ENCODE peak calls at places on chromosome 7, in nine cellular contexts. B is mucosa of descending colon; R is cardiac septum; P is activated CD4-positive, alpha-beta T cell treated with anti-CD3 and anti-CD28 coated beads, Interleukin-2, amount 50 U/mL, for 24 hours; X is stimulated activated CD4-positive, alpha-beta T cell treated with anti-CD3 and anti-CD28 coated beads, Interleukin-1b, Interleukin-23, amount 100 ng/mL, for 1 hour; Q is left lung; V is effector CD4-positive, alpha-beta T cell; M is IMR-90; K is activated CD8-positive, alpha-beta T cell treated with anti-CD3 and anti-CD28 coated beads for 36 hours. N is an unnamed sample.

GRCh38 chr7:131355917-131356777 is 28.5 kb downstream of the MKLN1 start:
- DNase-seq in B (no peak), R (no peak), P (no peak), X (no peak), Q (no peak), V (no peak), M (no peak), K (no peak), N (no peak)

GRCh38 chr7:37987732-37988131 is 67.3 kb downstream of the EPDR1 start:
- DNase-seq in B (no peak), R (no peak), P (no peak), X (no peak), Q (no peak), V (no peak), M (no peak), K (no peak), N (no peak)

GRCh38 chr7:6618621-6619020 is 3.2 kb downstream of the ZNF853 start:
- DNase-seq in B (no peak), R (no peak), P (no peak), X (no peak), Q (no peak), V (no peak), M (peak), K (no peak), N (no peak)

GRCh38 chr7:93203496-93203895 is 22.8 kb downstream of the HEPACAM2 start:
- DNase-seq in B (no peak), R (no peak), P (no peak), X (no peak), Q (no peak), V (no peak), M (no peak), K (no peak), N (no peak)

GRCh38 chr7:149865437-149865836 is 8.3 kb upstream of the ATP6V0E2 start:
- DNase-seq in B (no peak), R (no peak), P (no peak), X (no peak), Q (no peak), V (peak), M (peak), K (peak), N (no peak)

GRCh38 chr7:14195896-14196295 is 206.4 kb upstream of the ETV1 start:
- DNase-seq in B (no peak), R (no peak), P (no peak), X (no peak), Q (no peak), V (no peak), M (no peak), K (no peak), N (no peak)

GRCh38 chr7:15015545-15016314 is 113.2 kb upstream of the DGKB start:
- DNase-seq in B (no peak), R (no peak), P (no peak), X (no peak), Q (no peak), V (no peak), M (peak), K (no peak), N (peak)

GRCh38 chr7:71793251-71793650 is 618.9 kb downstream of the CALN1 start:
- DNase-seq in B (no peak), R (no peak), P (no peak), X (no peak), Q (no peak), V (no peak), M (no peak), K (no peak), N (no peak)

GRCh38 chr7:150909192-150909591 is 56.9 kb downstream of the AOC1 start:
- DNase-seq in B (no peak), R (no peak), P (no peak), X (no peak), Q (no peak), V (peak), M (no peak), K (peak), N (no peak)

GRCh38 chr7:28062197-28062988 is 118.2 kb downstream of the JAZF1 start:
- DNase-seq in B (no peak), R (peak), P (peak), X (peak), Q (peak), V (peak), M (peak), K (peak), N (no peak)

GRCh38 chr7:149229526-149229925 is 9.9 kb upstream of the ZNF212 start:
- DNase-seq in B (no peak), R (no peak), P (no peak), X (no peak), Q (no peak), V (no peak), M (no peak), K (no peak), N (no peak)

GRCh38 chr7:77538908-77539212 is 1.8 kb downstream of the PTPN12 start:
- DNase-seq in B (no peak), R (no peak), P (no peak), X (no peak), Q (no peak), V (no peak), M (no peak), K (no peak), N (no peak)

GRCh38 chr7:138907438-138907837 is 73.8 kb downstream of the KIAA1549 start:
- DNase-seq in B (no peak), R (no peak), P (no peak), X (no peak), Q (no peak), V (no peak), M (no peak), K (no peak), N (no peak)

GRCh38 chr7:45726883-45727282 is 146.0 kb downstream of the CCDC201 start:
- DNase-seq in B (no peak), R (no peak), P (no peak), X (no peak), Q (peak), V (no peak), M (no peak), K (no peak), N (no peak)

GRCh38 chr7:70568674-70569334 is 563.1 kb upstream of the GALNT17 start:
- DNase-seq in B (no peak), R (no peak), P (no peak), X (no peak), Q (no peak), V (no peak), M (no peak), K (no peak), N (no peak)

GRCh38 chr7:26329520-26330269 is 38.0 kb downstream of the SNX10 start:
- DNase-seq in B (no peak), R (peak), P (no peak), X (no peak), Q (no peak), V (no peak), M (no peak), K (no peak), N (peak)

GRCh38 chr7:103011650-103012049 is 62.9 kb downstream of the FBXL13 start:
- DNase-seq in B (no peak), R (no peak), P (no peak), X (no peak), Q (no peak), V (no peak), M (peak), K (no peak), N (no peak)

GRCh38 chr7:116447980-116448839 is 51.3 kb upstream of the CAV2 start:
- DNase-seq in B (no peak), R (no peak), P (no peak), X (no peak), Q (no peak), V (no peak), M (no peak), K (no peak), N (no peak)

GRCh38 chr7:19772323-19772722 is 1.1 kb downstream of the TMEM196 start:
- DNase-seq in B (no peak), R (no peak), P (no peak), X (no peak), Q (no peak), V (no peak), M (no peak), K (no peak), N (no peak)

GRCh38 chr7:54109501-54109900 is 432.7 kb upstream of the VSTM2A start:
- DNase-seq in B (no peak), R (no peak), P (no peak), X (no peak), Q (no peak), V (no peak), M (no peak), K (no peak), N (no peak)

GRCh38 chr7:157751351-157751750 is 414.5 kb downstream of the DNAJB6 start:
- DNase-seq in B (no peak), R (no peak), P (no peak), X (no peak), Q (peak), V (no peak), M (no peak), K (no peak), N (no peak)

GRCh38 chr7:143263266-143264195 is at the start of gene GSTK1:
- DNase-seq in B (peak), R (peak), P (peak), X (peak), Q (peak), V (peak), M (peak), K (peak), N (peak)

GRCh38 chr7:100556541-100556940 is 17.2 kb downstream of the SAP25 start:
- DNase-seq in B (no peak), R (no peak), P (no peak), X (no peak), Q (no peak), V (no peak), M (peak), K (no peak), N (no peak)

GRCh38 chr7:94701555-94701973 is 45.6 kb upstream of the SGCE start:
- DNase-seq in B (no peak), R (no peak), P (no peak), X (no peak), Q (no peak), V (no peak), M (peak), K (no peak), N (no peak)

GRCh38 chr7:46163245-46163644 is 242.2 kb upstream of the IGFBP3 start:
- DNase-seq in B (no peak), R (no peak), P (no peak), X (no peak), Q (no peak), V (no peak), M (no peak), K (no peak), N (no peak)

GRCh38 chr7:90952649-90952991 is 311.6 kb upstream of the FZD1 start:
- DNase-seq in B (no peak), R (no peak), P (no peak), X (no peak), Q (no peak), V (no peak), M (no peak), K (no peak), N (no peak)

GRCh38 chr7:156612930-156613329 is 27.6 kb upstream of the RNF32 start:
- DNase-seq in B (no peak), R (no peak), P (peak), X (peak), Q (no peak), V (peak), M (no peak), K (peak), N (peak)

GRCh38 chr7:3197567-3198212 is 103.4 kb upstream of the SDK1 start:
- DNase-seq in B (no peak), R (peak), P (no peak), X (no peak), Q (no peak), V (no peak), M (no peak), K (no peak), N (no peak)

N was measured in CMK.